ENCODE peak calls at places on chromosomes 1 and 21, in nine cellular contexts. L is OCI-LY7, M is fibroblast of lung, J is left ventricle myocardium inferior, Y is PC-3, S is coronary artery, H is AG04450, N is IMR-90, R is ovary. T is an unnamed sample.

GRCh38 chr1:6911974-6912373 is 126.7 kb downstream of the CAMTA1 start:
- DNase-seq in L (no peak), S (no peak), M (peak; percentile 30), Y (no peak), N (peak; percentile 4), R (peak; percentile 27), J (no peak), H (no peak), T (no peak)

GRCh38 chr1:171796592-171796991 is 15.1 kb downstream of the METTL13 start:
- DNase-seq in Y (no peak), S (no peak), M (no peak), N (no peak), J (no peak), H (no peak), L (no peak), R (no peak), T (no peak)

GRCh38 chr21:46431884-46432488 is 26.7 kb upstream of the DIP2A start:
- DNase-seq in R (no peak), N (no peak), J (no peak), Y (no peak), S (no peak), H (no peak), L (no peak), M (no peak), T (peak; percentile 70)

GRCh38 chr1:160284220-160284781 is 632 bp downstream of the PEX19 start:
- DNase-seq in S (no peak), N (peak; percentile 76), R (no peak), J (no peak), M (peak; percentile 92), Y (peak; percentile 74), L (peak; percentile 41), H (peak; percentile 27), T (peak; percentile 59)

GRCh38 chr1:215891673-215892072 is 324.6 kb downstream of the KCTD3 start:
- DNase-seq in S (no peak), R (no peak), M (peak; percentile 14), Y (no peak), J (no peak), L (no peak), N (peak; percentile 53), H (no peak), T (no peak)

GRCh38 chr1:174005032-174005431 is 17.1 kb downstream of the RC3H1 start:
- DNase-seq in J (no peak), R (no peak), H (no peak), M (peak; percentile 32), N (peak; percentile 34), S (no peak), Y (no peak), L (peak; percentile 81), T (no peak)

GRCh38 chr1:207240325-207241095 is 81.0 kb upstream of the CD55 start:
- DNase-seq in S (no peak), J (no peak), M (no peak), R (no peak), N (peak; percentile 38), H (no peak), Y (peak; percentile 80), L (no peak), T (no peak)

GRCh38 chr1:47598357-47598756 is 160.5 kb downstream of the FOXD2 start:
- DNase-seq in M (no peak), H (no peak), Y (no peak), N (no peak), L (no peak), S (no peak), J (no peak), R (no peak), T (no peak)

GRCh38 chr1:20037877-20038276 is 32.1 kb upstream of the PLA2G5 start:
- DNase-seq in L (no peak), N (no peak), S (no peak), Y (peak; percentile 29), H (no peak), R (no peak), M (no peak), J (no peak), T (no peak)

GRCh38 chr1:85343612-85344255 is 67.3 kb upstream of the BCL10 start:
- DNase-seq in S (no peak), H (no peak), N (peak; percentile 82), J (no peak), R (no peak), L (no peak), Y (peak; percentile 77), M (peak; percentile 32), T (no peak)

GRCh38 chr1:5644281-5645134 is 347.7 kb downstream of the NPHP4 start:
- DNase-seq in Y (no peak), M (no peak), N (no peak), S (peak; percentile 53), H (no peak), J (no peak), L (no peak), R (no peak), T (no peak)

GRCh38 chr1:221692643-221693042 is 49.2 kb downstream of the DUSP10 start:
- DNase-seq in H (no peak), R (no peak), N (no peak), M (no peak), S (no peak), L (no peak), Y (no peak), J (no peak), T (no peak)

GRCh38 chr1:20660363-20661234 is 570 bp downstream of the DDOST start:
- DNase-seq in M (no peak), J (no peak), L (peak; percentile 43), N (no peak), Y (no peak), H (no peak), S (no peak), R (no peak), T (no peak)

GRCh38 chr1:178279287-178279686 is 185.4 kb downstream of the RASAL2 start:
- DNase-seq in J (no peak), L (no peak), R (no peak), Y (peak; percentile 5), N (no peak), M (no peak), H (no peak), S (no peak), T (no peak)

GRCh38 chr1:178283409-178283808 is 189.5 kb downstream of the RASAL2 start:
- DNase-seq in J (no peak), R (no peak), H (no peak), Y (no peak), M (peak; percentile 28), N (peak; percentile 51), L (no peak), S (no peak), T (peak; percentile 59)

GRCh38 chr1:178282949-178283367 is 189.1 kb downstream of the RASAL2 start:
- DNase-seq in L (no peak), R (no peak), H (peak; percentile 38), J (no peak), S (no peak), N (peak; percentile 86), Y (peak; percentile 62), M (peak; percentile 86), T (no peak)

GRCh38 chr1:178278135-178278534 is 184.2 kb downstream of the RASAL2 start:
- DNase-seq in Y (no peak), M (no peak), L (no peak), J (no peak), H (no peak), R (no peak), N (no peak), S (no peak), T (no peak)

DNA sequence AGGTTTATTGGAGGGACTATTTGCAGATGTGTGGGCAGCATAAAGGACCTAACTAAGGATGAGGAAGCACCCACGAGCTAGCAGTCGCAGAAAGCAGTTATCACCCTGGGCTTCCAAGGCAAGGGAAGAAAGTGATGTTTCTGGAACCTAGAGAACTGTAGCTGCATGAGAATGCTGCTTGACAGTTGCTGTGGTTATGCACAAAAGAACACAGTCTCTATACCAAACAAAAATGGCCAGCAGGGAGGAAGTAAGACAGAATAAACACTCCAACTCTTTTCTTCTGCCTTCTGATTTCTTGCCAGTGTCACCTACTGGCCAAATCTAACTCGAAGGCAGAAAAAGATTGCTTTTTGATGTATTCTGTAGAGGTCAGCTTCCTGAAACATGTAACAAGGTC is 190.2 kb downstream of the RASAL2 start:
- DNase-seq in R (no peak), M (no peak), H (no peak), N (no peak), Y (no peak), J (no peak), S (no peak), L (no peak), T (no peak)
- TF ChIP-seq CTCF in R (no peak), M (no peak), H (no peak), N (no peak), Y (no peak), J (no peak), S (no peak), L (no peak), T (no peak)

DNA sequence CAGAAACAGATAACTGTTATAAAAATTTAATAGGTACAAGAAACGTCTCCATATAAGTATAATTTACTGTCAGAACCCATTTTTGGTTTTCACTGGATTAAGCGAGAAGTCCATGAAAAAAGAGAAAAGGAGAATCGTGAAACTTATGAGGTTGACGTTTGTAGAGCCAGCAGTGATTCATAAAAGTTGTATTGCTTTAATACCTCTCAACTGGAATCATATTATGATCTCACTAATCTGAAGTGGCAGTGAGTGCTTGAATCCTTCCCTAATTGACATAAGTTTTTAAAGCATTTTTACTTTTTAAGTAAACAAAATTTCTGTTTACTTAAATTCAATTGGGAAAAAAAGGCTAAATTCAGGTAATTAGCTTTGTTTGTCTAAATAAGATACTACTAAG is 315.3 kb downstream of the TPR start:
- DNase-seq in L (no peak), R (no peak), M (no peak), H (no peak), Y (no peak), N (no peak), J (no peak), S (no peak), T (no peak)
- H3K27ac ChIP-seq in L (no peak overlapping the region), R (no peak overlapping the region), M (no peak overlapping the region), H (no peak overlapping the region), Y (no peak overlapping the region), N (no peak overlapping the region), J (no peak overlapping the region), S (no peak overlapping the region), T (no peak overlapping the region)

GRCh38 chr1:228081144-228081543 is 1.4 kb upstream of the ARF1 start:
- DNase-seq in H (no peak), R (no peak), M (no peak), J (peak; percentile 14), N (no peak), L (no peak), S (no peak), Y (no peak), T (peak; percentile 32)
- H3K4me3 ChIP-seq in H (peak overlapping the region; percentile 84), R (peak overlapping the region; percentile 99), M (peak overlapping the region; percentile 65), J (peak overlapping the region; percentile 100), N (peak overlapping the region; percentile 82), L (peak overlapping the region; percentile 84), S (peak overlapping the region; percentile 85), Y (peak overlapping the region; percentile 80), T (peak overlapping the region; percentile 85)

DNA sequence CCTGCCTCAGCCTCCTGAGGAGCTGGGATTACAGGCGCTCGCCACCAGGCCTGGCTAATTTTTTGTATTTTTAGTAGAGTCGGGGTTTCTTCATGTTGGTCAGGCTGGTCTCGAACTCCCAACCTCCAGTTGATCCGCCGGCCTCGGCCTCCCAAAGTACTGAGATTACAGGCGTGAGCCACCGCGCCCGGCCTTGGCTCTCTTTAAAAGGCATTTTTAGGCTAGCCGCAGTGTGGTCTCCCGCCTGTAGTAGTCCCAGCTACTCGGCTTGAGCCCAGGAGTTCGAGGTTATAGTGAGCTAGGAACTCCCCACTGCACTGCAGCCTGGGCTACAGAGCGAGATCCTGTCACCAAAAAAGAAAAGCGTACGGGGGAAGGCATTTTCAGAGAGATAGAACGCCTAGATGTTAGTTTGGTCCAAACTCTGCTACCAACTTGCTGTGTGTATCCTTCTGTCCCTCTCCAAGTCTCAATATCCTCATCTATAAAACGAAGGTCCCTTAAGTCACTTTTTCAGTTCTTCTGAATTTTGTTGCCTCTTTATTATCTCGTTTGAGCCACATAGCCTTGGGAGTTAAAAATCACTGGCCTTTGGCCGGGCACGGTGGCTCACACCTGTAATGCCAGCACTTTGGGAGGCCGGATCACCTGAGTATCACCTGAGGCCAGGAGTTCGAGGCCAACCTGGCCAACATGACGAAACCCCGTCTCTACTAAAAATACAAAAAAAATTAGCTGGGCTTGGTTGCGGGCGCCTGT is 734 bp downstream of the MED18 start:
- DNase-seq in R (peak; percentile 31), S (no peak), N (peak; percentile 21), H (no peak), M (peak; percentile 21), Y (peak; percentile 17), L (peak; percentile 60), J (no peak), T (peak; percentile 60)
- TF ChIP-seq CTCF in R (peak; percentile 9), S (no peak), N (peak; percentile 4), H (peak; percentile 13), M (no peak), Y (no peak), L (peak; percentile 29), J (peak; percentile 15), T (no peak)

T was measured in lower lobe of right lung.